ENCODE peak calls at places on chromosomes 13 and 19, in five cellular contexts. F is activated T-helper 1 cell treated with anti-CD3 and anti-CD28 coated beads, Interleukin-2, amount 50 U/mL, for 16 hours; B is fibroblast of villous mesenchyme; G is CMK; X is HFFc6. R is an unnamed sample.

GRCh38 chr19:48249502-48250014 is 6.2 kb downstream of the CARD8 start:
- DNase-seq in G (peak), X (no peak), B (no peak), F (peak), R (peak)

GRCh38 chr19:35661995-35662340 is 4.3 kb upstream of the UPK1A start:
- DNase-seq in B (no peak), X (no peak), F (no peak), G (no peak), R (no peak)

GRCh38 chr13:49938921-49939320 is 2.8 kb upstream of the SPRYD7 start:
- DNase-seq in X (no peak), B (no peak), G (no peak), F (no peak), R (no peak)

GRCh38 chr13:98972627-98973026 is 5.2 kb downstream of the DOCK9 start:
- DNase-seq in F (no peak), B (peak), G (no peak), X (peak), R (no peak)

GRCh38 chr19:49565261-49565660 is 15.1 kb downstream of the NOSIP start:
- DNase-seq in F (no peak), B (peak), X (no peak), G (no peak), R (peak)

GRCh38 chr13:50080158-50080855 is 65.1 kb downstream of the KCNRG start:
- DNase-seq in F (no peak), B (peak), G (no peak), X (peak), R (peak)

GRCh38 chr19:50817941-50818858 is 5.4 kb downstream of the KLK1 start:
- DNase-seq in G (no peak), F (no peak), X (no peak), B (peak), R (peak)

GRCh38 chr19:1748115-1748702 is 5.1 kb upstream of the ONECUT3 start:
- DNase-seq in F (no peak), X (no peak), B (no peak), G (no peak), R (peak)

GRCh38 chr19:13122980-13123957 is 5.2 kb downstream of the NACC1 start:
- DNase-seq in X (no peak), G (no peak), F (no peak), B (no peak), R (no peak)

GRCh38 chr19:954672-955494 is 29.0 kb downstream of the ARID3A start:
- DNase-seq in G (no peak), B (peak), X (no peak), F (no peak), R (no peak)

GRCh38 chr13:103573446-103573845 is 507.2 kb upstream of the SLC10A2 start:
- DNase-seq in G (no peak), X (no peak), F (no peak), B (no peak), R (no peak)

GRCh38 chr19:49409441-49410029 is 13.7 kb downstream of the PTH2 start:
- DNase-seq in G (no peak), X (no peak), F (no peak), B (no peak), R (no peak)

R was measured in left ventricle myocardium superior.